ENCODE peak calls at places on chromosomes 6 and 20, in six cellular contexts. V, Q, A, Z, L and H are unnamed samples.

GRCh38 chr6:104623052-104623690 is 236.5 kb downstream of the HACE1 start:
- DNase-seq in V (peak), Q (no peak), A (no peak), Z (peak), L (no peak), H (no peak)

GRCh38 chr20:53406580-53406979 is 187.1 kb downstream of the ZNF217 start:
- DNase-seq in V (no peak), Q (no peak), A (no peak), Z (no peak), L (no peak), H (no peak)

GRCh38 chr6:114361036-114361435 is 18.2 kb upstream of the HS3ST5 start:
- DNase-seq in V (no peak), Q (no peak), A (no peak), Z (no peak), L (no peak), H (no peak)

GRCh38 chr20:63692436-63693078 is 3.9 kb upstream of the TNFRSF6B start:
- DNase-seq in V (peak), Q (no peak), A (peak), Z (no peak), L (no peak), H (no peak)

GRCh38 chr6:154164397-154164796 is 125.4 kb downstream of the OPRM1 start:
- DNase-seq in V (peak), Q (peak), A (peak), Z (peak), L (no peak), H (no peak)

GRCh38 chr6:26411751-26412150 is 9.7 kb downstream of the BTN3A1 start:
- DNase-seq in V (peak), Q (no peak), A (peak), Z (no peak), L (no peak), H (no peak)

GRCh38 chr6:6811151-6812002 is 222.9 kb downstream of the LY86 start:
- DNase-seq in V (peak), Q (peak), A (peak), Z (no peak), L (peak), H (no peak)

GRCh38 chr6:152416652-152417051 is 220.5 kb downstream of the SYNE1 start:
- DNase-seq in V (no peak), Q (no peak), A (no peak), Z (no peak), L (no peak), H (no peak)

GRCh38 chr6:24504642-24505586 is 10.1 kb downstream of the ALDH5A1 start:
- DNase-seq in V (peak), Q (no peak), A (no peak), Z (no peak), L (no peak), H (no peak)

GRCh38 chr20:47781631-47782030 is 3.6 kb downstream of the SULF2 start:
- DNase-seq in V (no peak), Q (no peak), A (no peak), Z (no peak), L (peak), H (no peak)

GRCh38 chr6:3513416-3513815 is 56.6 kb upstream of the SLC22A23 start:
- DNase-seq in V (no peak), Q (no peak), A (no peak), Z (no peak), L (no peak), H (no peak)

GRCh38 chr6:166618866-166619761 is 7.9 kb downstream of the RPS6KA2 start:
- DNase-seq in V (peak), Q (peak), A (peak), Z (no peak), L (no peak), H (no peak)

GRCh38 chr6:34459899-34460593 is 5.8 kb upstream of the PACSIN1 start:
- DNase-seq in V (peak), Q (peak), A (peak), Z (peak), L (peak), H (no peak)

GRCh38 chr6:26576407-26576843 is 20.3 kb upstream of the ABT1 start:
- DNase-seq in V (no peak), Q (no peak), A (no peak), Z (peak), L (no peak), H (no peak)

GRCh38 chr20:25539742-25540201 is 45.6 kb downstream of the NINL start:
- DNase-seq in V (no peak), Q (no peak), A (peak), Z (no peak), L (no peak), H (no peak)

GRCh38 chr6:43020847-43021246 is 576 bp upstream of the RRP36 start:
- DNase-seq in V (peak), Q (no peak), A (no peak), Z (no peak), L (no peak), H (no peak)

GRCh38 chr6:45988635-45989034 is 27.0 kb downstream of the CLIC5 start:
- DNase-seq in V (no peak), Q (no peak), A (no peak), Z (no peak), L (no peak), H (no peak)

GRCh38 chr6:100078509-100078908 is 84.5 kb upstream of the MCHR2 start:
- DNase-seq in V (peak), Q (peak), A (peak), Z (no peak), L (no peak), H (peak)

GRCh38 chr6:167706313-167707109 is 120.2 kb upstream of the AFDN start:
- DNase-seq in V (no peak), Q (no peak), A (no peak), Z (peak), L (no peak), H (no peak)

GRCh38 chr6:88494401-88495140 is 328.4 kb upstream of the CNR1 start:
- DNase-seq in V (no peak), Q (no peak), A (no peak), Z (no peak), L (no peak), H (no peak)

GRCh38 chr20:1875762-1876161 is 19.4 kb upstream of the SIRPA start:
- DNase-seq in V (no peak), Q (no peak), A (no peak), Z (no peak), L (peak), H (no peak)

GRCh38 chr6:138550346-138550767 is 51.1 kb upstream of the NHSL1 start:
- DNase-seq in V (no peak), Q (no peak), A (no peak), Z (no peak), L (no peak), H (no peak)

GRCh38 chr6:34723203-34723602 is 26.6 kb upstream of the ILRUN start:
- DNase-seq in V (peak), Q (no peak), A (peak), Z (no peak), L (no peak), H (no peak)

GRCh38 chr20:53274365-53274764 is 302.2 kb downstream of the TSHZ2 start:
- DNase-seq in V (no peak), Q (no peak), A (no peak), Z (no peak), L (no peak), H (no peak)

GRCh38 chr20:3712279-3712873 is at the start of gene SIGLEC1:
- DNase-seq in V (no peak), Q (no peak), A (no peak), Z (peak), L (no peak), H (no peak)

GRCh38 chr6:122789078-122789861 is at the start of gene SMPDL3A:
- DNase-seq in V (peak), Q (peak), A (peak), Z (no peak), L (peak), H (no peak)

GRCh38 chr20:57685134-57685851 is 24.5 kb downstream of the PMEPA1 start:
- DNase-seq in V (no peak), Q (peak), A (no peak), Z (no peak), L (no peak), H (no peak)